ENCODE peak calls at places on chromosomes 13 and 19, in nine cellular contexts. C, Q, T, V, G, Y, J, F and E are unnamed samples.

GRCh38 chr19:16328824-16329482 is 4.3 kb downstream of the KLF2 start:
- DNase-seq in T (no peak), Y (no peak), G (no peak), F (no peak), Q (peak; percentile 22), V (peak; percentile 56), J (no peak), C (peak; percentile 66), E (no peak)

GRCh38 chr13:50244913-50245574 is 229.8 kb downstream of the KCNRG start:
- DNase-seq in Q (peak; percentile 68), Y (no peak), G (no peak), J (peak; percentile 73), F (peak; percentile 51), T (no peak), V (no peak), C (peak; percentile 53), E (peak; percentile 83)

GRCh38 chr19:11848594-11849263 is at the start of gene ZNF439:
- DNase-seq in Y (peak; percentile 7), T (peak; percentile 82), C (peak; percentile 93), Q (peak; percentile 96), J (peak; percentile 37), V (peak; percentile 82), F (peak; percentile 18), G (peak; percentile 98), E (peak; percentile 9)

GRCh38 chr19:49971991-49972401 is 11.0 kb upstream of the SIGLEC11 start:
- DNase-seq in T (no peak), Y (no peak), C (no peak), V (no peak), F (no peak), G (no peak), J (no peak), Q (no peak), E (no peak)

GRCh38 chr13:72953391-72953960 is 105.3 kb upstream of the KLF5 start:
- DNase-seq in G (peak; percentile 86), V (no peak), F (no peak), C (no peak), T (no peak), Y (no peak), Q (no peak), J (no peak), E (no peak)

GRCh38 chr19:5091576-5092215 is 122.8 kb downstream of the KDM4B start:
- DNase-seq in V (no peak), Q (no peak), G (no peak), T (peak; percentile 55), C (no peak), Y (no peak), F (no peak), J (no peak), E (no peak)

GRCh38 chr13:94454906-94455305 is 24.6 kb downstream of the DCT start:
- DNase-seq in Y (no peak), J (no peak), C (no peak), F (no peak), G (no peak), T (no peak), Q (peak; percentile 25), V (no peak), E (no peak)

GRCh38 chr13:49052801-49053200 is 77.1 kb downstream of the FNDC3A start:
- DNase-seq in F (no peak), J (no peak), Q (no peak), G (no peak), T (no peak), C (no peak), V (no peak), Y (no peak), E (no peak)

GRCh38 chr13:95002968-95003813 is 290.8 kb upstream of the SOX21 start:
- DNase-seq in G (no peak), Q (no peak), C (no peak), F (no peak), Y (no peak), V (no peak), J (no peak), T (peak; percentile 97), E (no peak)

GRCh38 chr19:7918615-7919421 is 1.3 kb upstream of the SNAPC2 start:
- DNase-seq in Q (no peak), V (no peak), F (no peak), T (no peak), G (no peak), C (no peak), J (no peak), Y (no peak), E (no peak)

GRCh38 chr13:25111557-25111956 is 15.6 kb downstream of the PABPC3 start:
- DNase-seq in V (no peak), Q (no peak), J (no peak), G (no peak), Y (no peak), C (no peak), T (no peak), F (no peak), E (peak; percentile 3)

GRCh38 chr13:35760678-35761308 is 284.3 kb upstream of the MAB21L1 start:
- DNase-seq in T (no peak), Y (no peak), G (no peak), F (no peak), J (no peak), V (no peak), Q (no peak), C (no peak), E (no peak)

GRCh38 chr13:44474122-44474910 is 100.7 kb downstream of the SERP2 start:
- DNase-seq in T (no peak), V (no peak), Y (no peak), G (no peak), C (no peak), Q (no peak), F (no peak), J (no peak), E (no peak)

GRCh38 chr13:74200081-74200480 is 65.9 kb upstream of the KLF12 start:
- DNase-seq in T (no peak), Y (peak; percentile 86), V (no peak), C (no peak), G (no peak), J (no peak), Q (no peak), F (no peak), E (peak; percentile 20)

GRCh38 chr19:2768365-2769132 is 14.5 kb downstream of the SGTA start:
- DNase-seq in T (no peak), C (no peak), G (no peak), J (no peak), Q (no peak), V (no peak), F (no peak), Y (no peak), E (no peak)

GRCh38 chr19:30367421-30367820 is 4.8 kb upstream of the ZNF536 start:
- DNase-seq in C (no peak), Y (no peak), F (no peak), V (no peak), J (no peak), T (no peak), Q (no peak), G (no peak), E (no peak)

GRCh38 chr13:113147206-113147605 is 11.2 kb upstream of the PROZ start:
- DNase-seq in Y (no peak), F (no peak), T (no peak), C (no peak), G (no peak), J (no peak), Q (no peak), V (no peak), E (no peak)

GRCh38 chr19:11905928-11906327 is 18.3 kb downstream of the ZNF69 start:
- DNase-seq in C (no peak), T (no peak), Y (no peak), F (no peak), V (no peak), Q (no peak), G (no peak), J (no peak), E (no peak)

GRCh38 chr19:17424743-17425365 is 5.0 kb downstream of the MVB12A start:
- DNase-seq in Y (no peak), G (peak; percentile 28), C (no peak), J (no peak), Q (peak; percentile 54), F (no peak), T (peak; percentile 51), V (no peak), E (no peak)

GRCh38 chr19:38513762-38514167 is 80.3 kb downstream of the RYR1 start:
- DNase-seq in Y (no peak), V (no peak), J (no peak), Q (no peak), C (no peak), F (no peak), T (no peak), G (no peak), E (no peak)

GRCh38 chr19:13035820-13036365 is 40.6 kb downstream of the NFIX start:
- DNase-seq in Y (no peak), C (no peak), Q (no peak), V (no peak), G (peak; percentile 15), F (no peak), T (no peak), J (no peak), E (no peak)

GRCh38 chr19:17944301-17944700 is 11.5 kb downstream of the CCDC124 start:
- DNase-seq in C (no peak), Q (no peak), V (no peak), J (peak; percentile 49), F (peak; percentile 77), G (no peak), T (no peak), Y (peak; percentile 21), E (no peak)

GRCh38 chr13:38824342-38824741 is 137.5 kb downstream of the FREM2 start:
- DNase-seq in C (no peak), V (no peak), F (no peak), Y (no peak), Q (peak; percentile 3), G (no peak), J (no peak), T (no peak), E (no peak)

GRCh38 chr19:54673222-54673621 is 10.4 kb downstream of the LILRB4 start:
- DNase-seq in C (no peak), J (no peak), G (no peak), T (no peak), Y (no peak), V (no peak), F (no peak), Q (no peak), E (no peak)

GRCh38 chr19:38285567-38285966 is 18.5 kb upstream of the C19orf33 start:
- DNase-seq in C (no peak), J (no peak), G (no peak), T (no peak), Q (no peak), V (no peak), F (no peak), Y (peak; percentile 19), E (no peak)

GRCh38 chr13:35957996-35958395 is 173.2 kb downstream of the DCLK1 start:
- DNase-seq in V (no peak), C (no peak), F (no peak), Y (no peak), T (no peak), G (no peak), J (no peak), Q (no peak), E (no peak)

GRCh38 chr13:94123543-94123942 is 355.9 kb downstream of the DCT start:
- DNase-seq in G (no peak), V (no peak), Q (no peak), Y (no peak), T (no peak), J (no peak), F (no peak), C (no peak), E (no peak)

GRCh38 chr19:38172001-38172400 is 52.0 kb downstream of the DPF1 start:
- DNase-seq in J (no peak), F (no peak), Y (no peak), T (no peak), Q (no peak), C (no peak), V (no peak), G (no peak), E (no peak)

GRCh38 chr19:7725791-7726190 is 6.1 kb downstream of the CLEC4G start:
- DNase-seq in Y (no peak), C (no peak), J (no peak), T (no peak), V (no peak), Q (no peak), F (no peak), G (no peak), E (no peak)

GRCh38 chr13:113589961-113590339 is 5.4 kb downstream of the TFDP1 start:
- DNase-seq in T (no peak), V (no peak), C (no peak), Y (no peak), J (no peak), F (no peak), G (no peak), Q (no peak), E (no peak)

GRCh38 chr13:96982672-96983071 is 11.6 kb downstream of the OXGR1 start:
- DNase-seq in C (no peak), J (no peak), F (no peak), Q (no peak), G (no peak), T (no peak), V (no peak), Y (no peak), E (no peak)